ENCODE peak calls at places on chromosomes 16 and 17, in seven cellular contexts. One of them, this sample, is unnamed.

GRCh38 chr16:30499284-30499683 is 26.7 kb downstream of the ITGAL start:
- DNase-seq in GM23338: no peak
- DNase-seq in PC-9: no peak
- DNase-seq in NB4: no peak
- DNase-seq in fibroblast of villous mesenchyme: no peak
- DNase-seq in A549: no peak
- DNase-seq in AG04450: no peak
- DNase-seq in this sample: no peak

GRCh38 chr16:19810817-19811731 is 73.6 kb downstream of the GPRC5B start:
- DNase-seq in GM23338: no peak
- DNase-seq in PC-9: peak; percentile 92
- DNase-seq in NB4: no peak
- DNase-seq in fibroblast of villous mesenchyme: peak; percentile 88
- DNase-seq in A549: peak; percentile 79
- DNase-seq in AG04450: peak; percentile 77
- DNase-seq in this sample: peak; percentile 46

GRCh38 chr16:88651276-88651988 is 579 bp upstream of the CYBA start:
- DNase-seq in GM23338: peak; percentile 48
- DNase-seq in PC-9: peak; percentile 48
- DNase-seq in NB4: peak; percentile 91
- DNase-seq in fibroblast of villous mesenchyme: no peak
- DNase-seq in A549: no peak
- DNase-seq in AG04450: no peak
- DNase-seq in this sample: no peak

GRCh38 chr16:85490971-85491771 is 122.0 kb upstream of the GSE1 start:
- DNase-seq in GM23338: peak; percentile 76
- DNase-seq in PC-9: no peak
- DNase-seq in NB4: peak; percentile 43
- DNase-seq in fibroblast of villous mesenchyme: no peak
- DNase-seq in A549: peak; percentile 63
- DNase-seq in AG04450: no peak
- DNase-seq in this sample: no peak

GRCh38 chr16:58501242-58502131 is 1.5 kb downstream of the NDRG4 start:
- DNase-seq in GM23338: peak; percentile 92
- DNase-seq in PC-9: no peak
- DNase-seq in NB4: no peak
- DNase-seq in fibroblast of villous mesenchyme: no peak
- DNase-seq in A549: no peak
- DNase-seq in AG04450: no peak
- DNase-seq in this sample: no peak

GRCh38 chr16:4354512-4355409 is 3.6 kb upstream of the PAM16 start:
- DNase-seq in GM23338: no peak
- DNase-seq in PC-9: no peak
- DNase-seq in NB4: no peak
- DNase-seq in fibroblast of villous mesenchyme: no peak
- DNase-seq in A549: no peak
- DNase-seq in AG04450: no peak
- DNase-seq in this sample: no peak

GRCh38 chr17:3920940-3921852 is 4.9 kb upstream of the P2RX1 start:
- DNase-seq in GM23338: no peak
- DNase-seq in PC-9: no peak
- DNase-seq in NB4: no peak
- DNase-seq in fibroblast of villous mesenchyme: no peak
- DNase-seq in A549: no peak
- DNase-seq in AG04450: no peak
- DNase-seq in this sample: no peak

GRCh38 chr17:10649031-10649430 is 8.1 kb downstream of the MYH3 start:
- DNase-seq in GM23338: no peak
- DNase-seq in PC-9: no peak
- DNase-seq in NB4: no peak
- DNase-seq in fibroblast of villous mesenchyme: peak; percentile 17
- DNase-seq in A549: no peak
- DNase-seq in AG04450: no peak
- DNase-seq in this sample: no peak

GRCh38 chr16:89159850-89160354 is 11.6 kb upstream of the CDH15 start:
- DNase-seq in GM23338: no peak
- DNase-seq in PC-9: no peak
- DNase-seq in NB4: no peak
- DNase-seq in fibroblast of villous mesenchyme: no peak
- DNase-seq in A549: no peak
- DNase-seq in AG04450: no peak
- DNase-seq in this sample: no peak

GRCh38 chr16:4371481-4372314 is at the start of gene VASN:
- DNase-seq in GM23338: peak; percentile 79
- DNase-seq in PC-9: peak; percentile 59
- DNase-seq in NB4: peak; percentile 68
- DNase-seq in fibroblast of villous mesenchyme: peak; percentile 83
- DNase-seq in A549: peak; percentile 78
- DNase-seq in AG04450: no peak
- DNase-seq in this sample: peak; percentile 46

GRCh38 chr16:75280331-75280804 is 28.9 kb upstream of the BCAR1 start:
- DNase-seq in GM23338: no peak
- DNase-seq in PC-9: peak; percentile 93
- DNase-seq in NB4: no peak
- DNase-seq in fibroblast of villous mesenchyme: no peak
- DNase-seq in A549: no peak
- DNase-seq in AG04450: no peak
- DNase-seq in this sample: no peak

GRCh38 chr17:8133398-8133797 is 9.5 kb upstream of the HES7 start:
- DNase-seq in GM23338: peak; percentile 89
- DNase-seq in PC-9: no peak
- DNase-seq in NB4: no peak
- DNase-seq in fibroblast of villous mesenchyme: no peak
- DNase-seq in A549: no peak
- DNase-seq in AG04450: no peak
- DNase-seq in this sample: no peak

GRCh38 chr16:4387769-4388168 is 16.1 kb downstream of the VASN start:
- DNase-seq in GM23338: no peak
- DNase-seq in PC-9: no peak
- DNase-seq in NB4: no peak
- DNase-seq in fibroblast of villous mesenchyme: no peak
- DNase-seq in A549: no peak
- DNase-seq in AG04450: no peak
- DNase-seq in this sample: no peak

GRCh38 chr16:14364386-14365199 is 265.5 kb downstream of the PARN start:
- DNase-seq in GM23338: peak; percentile 30
- DNase-seq in PC-9: peak; percentile 99
- DNase-seq in NB4: no peak
- DNase-seq in fibroblast of villous mesenchyme: peak; percentile 86
- DNase-seq in A549: peak; percentile 92
- DNase-seq in AG04450: peak; percentile 36
- DNase-seq in this sample: peak; percentile 86

GRCh38 chr17:4893721-4894560 is 5.4 kb upstream of the C17orf107 start:
- DNase-seq in GM23338: no peak
- DNase-seq in PC-9: no peak
- DNase-seq in NB4: no peak
- DNase-seq in fibroblast of villous mesenchyme: no peak
- DNase-seq in A549: no peak
- DNase-seq in AG04450: no peak
- DNase-seq in this sample: no peak

DNA sequence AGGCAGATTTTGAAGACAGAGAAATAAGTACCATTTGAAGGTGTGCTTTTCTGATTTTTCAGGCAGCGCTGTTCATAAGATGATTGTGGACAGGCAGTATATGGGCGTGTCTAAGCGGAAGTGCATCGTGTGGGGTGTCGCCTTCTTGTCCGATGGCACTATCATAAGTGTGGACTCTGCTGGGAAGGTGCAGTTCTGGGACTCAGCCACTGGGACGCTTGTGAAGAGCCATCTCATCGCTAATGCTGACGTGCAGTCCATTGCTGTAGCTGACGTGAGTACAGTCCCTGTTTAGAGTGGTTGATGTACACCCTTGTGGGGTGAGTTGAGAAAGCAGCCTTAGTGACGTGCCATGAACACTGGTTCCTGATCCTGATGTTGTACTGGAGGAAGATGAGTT is 10.7 kb downstream of the UTP4 start:
- DNase-seq in GM23338: no peak
- DNase-seq in PC-9: no peak
- DNase-seq in NB4: peak; percentile 45
- DNase-seq in fibroblast of villous mesenchyme: no peak
- DNase-seq in A549: peak; percentile 40
- DNase-seq in AG04450: no peak
- DNase-seq in this sample: no peak
- TF ChIP-seq CTCF in GM23338: no peak
- TF ChIP-seq CTCF in PC-9: no peak
- TF ChIP-seq CTCF in NB4: no peak
- TF ChIP-seq CTCF in fibroblast of villous mesenchyme: peak; percentile 8
- TF ChIP-seq CTCF in A549: no peak
- TF ChIP-seq CTCF in AG04450: peak; percentile 10
- TF ChIP-seq CTCF in this sample: no peak

GRCh38 chr16:2839650-2840450 is 9.7 kb downstream of the ZG16B start:
- DNase-seq in GM23338: no peak
- DNase-seq in PC-9: no peak
- DNase-seq in NB4: no peak
- DNase-seq in fibroblast of villous mesenchyme: no peak
- DNase-seq in A549: no peak
- DNase-seq in AG04450: no peak
- DNase-seq in this sample: no peak

GRCh38 chr16:2841606-2842339 is 11.7 kb downstream of the ZG16B start:
- DNase-seq in GM23338: no peak
- DNase-seq in PC-9: no peak
- DNase-seq in NB4: no peak
- DNase-seq in fibroblast of villous mesenchyme: no peak
- DNase-seq in A549: no peak
- DNase-seq in AG04450: no peak
- DNase-seq in this sample: no peak

GRCh38 chr16:2843526-2843925 is 13.4 kb downstream of the ZG16B start:
- DNase-seq in GM23338: no peak
- DNase-seq in PC-9: no peak
- DNase-seq in NB4: no peak
- DNase-seq in fibroblast of villous mesenchyme: no peak
- DNase-seq in A549: no peak
- DNase-seq in AG04450: no peak
- DNase-seq in this sample: no peak

GRCh38 chr16:2840914-2841313 is 10.8 kb downstream of the ZG16B start:
- DNase-seq in GM23338: no peak
- DNase-seq in PC-9: no peak
- DNase-seq in NB4: no peak
- DNase-seq in fibroblast of villous mesenchyme: no peak
- DNase-seq in A549: no peak
- DNase-seq in AG04450: no peak
- DNase-seq in this sample: no peak

GRCh38 chr16:2842340-2843000 is 12.4 kb downstream of the ZG16B start:
- DNase-seq in GM23338: peak; percentile 94
- DNase-seq in PC-9: no peak
- DNase-seq in NB4: peak; percentile 34
- DNase-seq in fibroblast of villous mesenchyme: peak; percentile 69
- DNase-seq in A549: no peak
- DNase-seq in AG04450: no peak
- DNase-seq in this sample: no peak
- H3K4me3 ChIP-seq in GM23338: no peak overlapping the region
- H3K4me3 ChIP-seq in PC-9: no peak overlapping the region
- H3K4me3 ChIP-seq in NB4: no peak overlapping the region
- H3K4me3 ChIP-seq in fibroblast of villous mesenchyme: peak overlapping the region; percentile 53
- H3K4me3 ChIP-seq in A549: no peak overlapping the region
- H3K4me3 ChIP-seq in AG04450: no peak overlapping the region
- H3K4me3 ChIP-seq in this sample: no peak overlapping the region

GRCh38 chr16:54545890-54546476 is 259.4 kb upstream of the IRX3 start:
- DNase-seq in GM23338: no peak
- DNase-seq in PC-9: no peak
- DNase-seq in NB4: no peak
- DNase-seq in fibroblast of villous mesenchyme: no peak
- DNase-seq in A549: no peak
- DNase-seq in AG04450: no peak
- DNase-seq in this sample: no peak

GRCh38 chr16:54546481-54546880 is 259.9 kb upstream of the IRX3 start:
- DNase-seq in GM23338: no peak
- DNase-seq in PC-9: no peak
- DNase-seq in NB4: no peak
- DNase-seq in fibroblast of villous mesenchyme: no peak
- DNase-seq in A549: no peak
- DNase-seq in AG04450: no peak
- DNase-seq in this sample: no peak

GRCh38 chr16:54544553-54545180 is 258.1 kb upstream of the IRX3 start:
- DNase-seq in GM23338: no peak
- DNase-seq in PC-9: no peak
- DNase-seq in NB4: no peak
- DNase-seq in fibroblast of villous mesenchyme: no peak
- DNase-seq in A549: no peak
- DNase-seq in AG04450: no peak
- DNase-seq in this sample: no peak

GRCh38 chr16:54540525-54541180 is 254.1 kb upstream of the IRX3 start:
- DNase-seq in GM23338: no peak
- DNase-seq in PC-9: no peak
- DNase-seq in NB4: no peak
- DNase-seq in fibroblast of villous mesenchyme: no peak
- DNase-seq in A549: no peak
- DNase-seq in AG04450: no peak
- DNase-seq in this sample: no peak

DNA sequence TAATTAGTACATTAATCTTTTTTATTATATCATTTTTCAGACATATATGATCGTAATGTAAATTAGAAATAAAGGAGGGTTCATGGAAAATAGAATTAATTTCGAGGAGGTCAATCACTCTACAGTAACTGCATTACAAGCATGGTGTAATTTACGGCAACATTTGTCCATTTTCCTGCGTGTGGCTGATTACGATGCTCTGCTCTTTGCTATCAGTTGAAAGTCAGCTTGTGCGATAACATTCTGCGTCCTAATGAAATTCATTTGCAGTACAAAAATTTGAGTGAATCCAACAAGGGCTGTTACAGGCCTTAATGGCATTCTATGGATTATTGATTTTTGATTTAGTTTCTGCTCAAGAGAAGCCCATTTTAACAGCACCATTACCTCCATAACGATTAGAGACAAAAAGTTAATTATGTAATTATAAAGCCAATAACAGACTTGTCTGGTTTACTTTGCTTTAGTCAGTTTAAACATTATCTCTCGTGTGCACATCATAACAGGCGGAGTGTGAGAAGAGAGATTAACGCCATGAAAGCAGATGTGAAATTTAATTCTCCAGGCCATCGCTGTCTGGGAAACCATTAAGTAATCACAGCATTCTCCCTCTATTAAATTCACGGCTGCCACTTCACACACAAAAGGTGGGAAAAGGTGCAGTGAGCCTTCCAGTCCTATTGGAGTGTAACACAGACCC is 256.4 kb upstream of the IRX3 start:
- DNase-seq in GM23338: no peak
- DNase-seq in PC-9: no peak
- DNase-seq in NB4: no peak
- DNase-seq in fibroblast of villous mesenchyme: no peak
- DNase-seq in A549: no peak
- DNase-seq in AG04450: no peak
- DNase-seq in this sample: no peak
- TF ChIP-seq CTCF in GM23338: no peak
- TF ChIP-seq CTCF in PC-9: no peak
- TF ChIP-seq CTCF in NB4: no peak
- TF ChIP-seq CTCF in fibroblast of villous mesenchyme: no peak
- TF ChIP-seq CTCF in A549: no peak
- TF ChIP-seq CTCF in AG04450: no peak
- TF ChIP-seq CTCF in this sample: no peak

DNA sequence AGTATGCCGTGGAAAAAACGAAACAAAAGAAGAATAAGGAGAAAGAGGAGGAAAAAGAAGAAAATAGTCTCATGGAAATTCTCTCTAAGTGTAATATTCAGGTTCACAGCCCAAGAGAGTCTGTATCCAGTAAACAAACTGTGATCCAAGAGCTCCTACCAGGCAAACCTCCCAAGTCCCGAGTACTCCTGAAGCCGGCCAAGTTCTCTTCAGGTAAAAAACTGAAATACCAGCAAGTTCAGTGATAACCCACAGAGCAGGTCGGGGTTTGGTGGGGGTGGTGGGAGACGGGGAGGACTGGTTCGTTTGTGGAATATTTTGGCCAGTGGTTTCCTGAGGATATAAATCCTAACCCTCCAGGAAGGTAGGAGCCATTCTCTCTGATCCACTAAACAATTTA is 8.5 kb upstream of the TVP23B start:
- DNase-seq in GM23338: no peak
- DNase-seq in PC-9: no peak
- DNase-seq in NB4: no peak
- DNase-seq in fibroblast of villous mesenchyme: no peak
- DNase-seq in A549: no peak
- DNase-seq in AG04450: no peak
- DNase-seq in this sample: no peak
- H3K4me3 ChIP-seq in GM23338: no peak overlapping the region
- H3K4me3 ChIP-seq in PC-9: no peak overlapping the region
- H3K4me3 ChIP-seq in NB4: no peak overlapping the region
- H3K4me3 ChIP-seq in fibroblast of villous mesenchyme: no peak overlapping the region
- H3K4me3 ChIP-seq in A549: no peak overlapping the region
- H3K4me3 ChIP-seq in AG04450: no peak overlapping the region
- H3K4me3 ChIP-seq in this sample: no peak overlapping the region